ENCODE peak calls at places on chromosomes 12 and 14, in four cellular contexts. V is CD14-positive monocyte, F is H9, U is RWPE1. P is an unnamed sample.

GRCh38 chr12:13980548-13981295 is 680 bp downstream of the GRIN2B start:
- DNase-seq in U (no peak), F (peak), V (no peak), P (no peak)

GRCh38 chr12:7915911-7916403 is 20.0 kb downstream of the SLC2A3 start:
- DNase-seq in V (no peak), F (peak), U (no peak), P (no peak)

GRCh38 chr12:11654338-11654737 is 4.9 kb downstream of the ETV6 start:
- DNase-seq in U (no peak), V (no peak), F (no peak), P (no peak)

GRCh38 chr14:96238676-96239075 is 17.3 kb upstream of the BDKRB1 start:
- DNase-seq in U (no peak), F (no peak), V (no peak), P (no peak)

GRCh38 chr14:37213016-37213415 is 15.3 kb downstream of the MIPOL1 start:
- DNase-seq in V (no peak), U (no peak), F (no peak), P (no peak)

GRCh38 chr12:52080403-52081201 is 1.1 kb downstream of the SMIM41 start:
- DNase-seq in U (no peak), F (no peak), V (no peak), P (no peak)

GRCh38 chr12:102958073-102958829 is 777 bp downstream of the ASCL1 start:
- DNase-seq in V (no peak), F (peak), U (no peak), P (no peak)

GRCh38 chr14:104120281-104120741 is 18.1 kb upstream of the KIF26A start:
- DNase-seq in U (no peak), V (no peak), F (no peak), P (no peak)

GRCh38 chr12:111068281-111068680 is 147.9 kb upstream of the MYL2 start:
- DNase-seq in F (no peak), V (no peak), U (no peak), P (no peak)

GRCh38 chr12:12718382-12718761 is 1.2 kb downstream of the CDKN1B start:
- DNase-seq in V (no peak), F (no peak), U (no peak), P (no peak)

GRCh38 chr14:64720190-64720589 is 16.0 kb downstream of the PLEKHG3 start:
- DNase-seq in V (no peak), F (no peak), U (peak), P (no peak)

GRCh38 chr12:109475121-109475520 is 2.0 kb downstream of the KCTD10 start:
- DNase-seq in U (no peak), V (no peak), F (no peak), P (no peak)

GRCh38 chr14:55373784-55374725 is 37.6 kb downstream of the ATG14 start:
- DNase-seq in F (no peak), V (no peak), U (peak), P (peak)

GRCh38 chr14:54187439-54187838 is 209.4 kb upstream of the CDKN3 start:
- DNase-seq in V (no peak), F (no peak), U (no peak), P (no peak)

GRCh38 chr12:75666980-75667359 is 155.6 kb upstream of the KRR1 start:
- DNase-seq in F (no peak), U (no peak), V (no peak), P (no peak)

GRCh38 chr14:102316048-102316745 is 3.3 kb upstream of the ZNF839 start:
- DNase-seq in V (no peak), U (no peak), F (no peak), P (no peak)

GRCh38 chr14:88202296-88202695 is 120.8 kb downstream of the KCNK10 start:
- DNase-seq in F (no peak), V (no peak), U (no peak), P (no peak)

GRCh38 chr14:61749867-61750266 is 12.4 kb upstream of the SNAPC1 start:
- DNase-seq in F (no peak), U (no peak), V (no peak), P (no peak)

GRCh38 chr12:123233505-123234299 is 466 bp downstream of the MTRFR start:
- DNase-seq in F (no peak), V (no peak), U (no peak), P (no peak)

GRCh38 chr14:93285048-93285447 is 47.8 kb downstream of the BTBD7 start:
- DNase-seq in F (no peak), U (no peak), V (no peak), P (no peak)

GRCh38 chr14:91078095-91078737 is 17.8 kb upstream of the RPS6KA5 start:
- DNase-seq in U (no peak), F (no peak), V (no peak), P (no peak)

GRCh38 chr12:43912851-43913250 is 77.0 kb downstream of the TMEM117 start:
- DNase-seq in V (no peak), F (no peak), U (no peak), P (no peak)

GRCh38 chr14:94171208-94171607 is 2.9 kb upstream of the PPP4R4 start:
- DNase-seq in F (no peak), U (peak), V (no peak), P (no peak)

GRCh38 chr12:68367903-68368302 is 35.7 kb upstream of the MDM1 start:
- DNase-seq in U (no peak), V (peak), F (no peak), P (no peak)

GRCh38 chr12:57775563-57776246 is 3.3 kb downstream of the EEF1AKMT3 start:
- DNase-seq in F (no peak), V (no peak), U (no peak), P (no peak)

GRCh38 chr12:104006929-104007328 is 41.3 kb downstream of the TDG start:
- DNase-seq in U (peak), F (no peak), V (no peak), P (no peak)

GRCh38 chr14:34247605-34248004 is 214.4 kb downstream of the SPTSSA start:
- DNase-seq in U (no peak), F (no peak), V (no peak), P (no peak)

GRCh38 chr12:95244350-95244749 is 26.7 kb downstream of the VEZT start:
- DNase-seq in V (no peak), F (no peak), U (no peak), P (no peak)

GRCh38 chr12:16300222-16300621 is 22.7 kb upstream of the SLC15A5 start:
- DNase-seq in U (no peak), V (no peak), F (no peak), P (no peak)

GRCh38 chr12:126907900-126908764 is 1358.8 kb upstream of the TMEM132C start:
- DNase-seq in V (no peak), F (no peak), U (no peak), P (no peak)

GRCh38 chr12:121657305-121658008 is 12.0 kb downstream of the MORN3 start:
- DNase-seq in U (no peak), V (no peak), F (no peak), P (no peak)

DNA sequence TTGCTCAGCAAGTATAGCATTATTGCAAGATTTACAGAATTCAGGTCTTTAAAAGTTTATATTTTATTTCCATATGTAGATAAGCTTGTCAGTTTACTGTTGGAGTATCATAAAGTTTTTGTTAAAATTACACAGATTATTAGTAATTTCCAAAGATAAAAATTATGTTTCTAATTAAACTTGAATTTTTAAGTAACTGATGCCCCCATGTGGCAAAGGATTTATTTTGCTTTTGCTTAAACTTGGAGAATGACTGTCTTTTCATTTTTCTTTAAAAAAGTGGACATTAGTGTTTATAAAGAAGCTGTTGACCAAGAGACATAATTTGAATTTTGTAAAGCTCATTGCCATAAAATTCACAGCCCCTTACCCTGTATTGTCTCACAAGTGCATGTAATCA is 45.8 kb downstream of the ETNK1 start:
- DNase-seq in V (no peak), U (no peak), F (no peak), P (no peak)
- TF ChIP-seq CTCF in V (peak), U (peak), F (peak), P (no peak)

DNA sequence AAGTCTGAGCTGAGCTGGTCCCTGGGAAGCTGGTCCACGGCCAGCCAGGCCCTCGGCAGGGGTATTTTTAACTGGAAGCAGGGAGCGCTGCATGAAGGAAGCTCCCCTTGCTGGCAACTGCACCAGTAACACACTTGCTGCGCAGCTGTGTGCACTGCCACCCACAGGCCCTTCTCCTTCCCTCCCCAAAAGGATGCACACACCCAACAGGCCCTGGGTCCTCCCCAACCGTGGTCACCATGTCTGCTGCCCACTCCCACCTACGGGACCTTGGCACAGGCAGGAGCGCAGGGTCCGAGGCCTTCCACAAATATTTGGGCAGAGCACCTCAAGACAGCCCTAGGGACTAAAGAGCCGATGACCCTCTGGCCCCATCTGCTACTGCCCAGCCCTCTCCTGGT is 157.0 kb upstream of the PRMT8 start:
- DNase-seq in F (no peak), U (no peak), V (no peak), P (no peak)
- TF ChIP-seq CTCF in F (no peak), U (no peak), V (no peak), P (no peak)

GRCh38 chr12:106189341-106189740 is 50.6 kb upstream of the NUAK1 start:
- DNase-seq in U (no peak), F (no peak), V (no peak), P (no peak)
- TF ChIP-seq CTCF in U (no peak), F (peak), V (no peak), P (no peak)

GRCh38 chr12:80596509-80596908 is 110.9 kb upstream of the MYF6 start:
- DNase-seq in U (no peak), V (no peak), F (no peak), P (no peak)

GRCh38 chr12:80593766-80594165 is 113.7 kb upstream of the MYF6 start:
- DNase-seq in U (no peak), V (no peak), F (no peak), P (no peak)

GRCh38 chr12:80602455-80602854 is 105.0 kb upstream of the MYF6 start:
- DNase-seq in U (no peak), F (no peak), V (no peak), P (no peak)

DNA sequence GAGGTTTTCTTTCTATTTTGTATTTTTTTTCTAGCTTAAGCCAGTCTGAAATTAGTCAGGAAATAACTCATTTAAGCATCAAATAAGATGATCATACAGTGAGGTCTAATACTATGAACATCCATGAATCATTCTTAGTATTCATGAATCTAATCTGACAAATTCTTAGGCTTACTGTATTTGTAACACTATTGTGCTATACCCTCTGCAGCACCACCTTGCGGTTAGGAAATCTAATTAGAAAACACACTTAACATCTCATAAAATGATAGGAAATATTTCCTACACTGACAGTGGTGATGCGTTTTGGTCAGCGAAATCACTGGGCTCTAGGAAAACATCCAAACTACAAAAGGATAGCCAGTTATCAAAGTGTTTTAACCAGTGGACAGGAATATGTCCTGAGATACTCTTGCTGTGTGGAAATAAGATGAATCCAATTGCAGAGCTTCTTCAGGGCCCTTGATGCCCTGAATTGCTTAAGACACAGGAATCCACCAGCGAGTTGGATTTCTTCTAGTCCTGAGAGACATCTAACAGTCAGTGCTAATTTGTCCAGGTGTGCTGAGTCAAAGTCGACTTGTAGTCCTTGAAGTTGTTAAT is 109.3 kb upstream of the MYF6 start:
- DNase-seq in F (no peak), V (no peak), U (peak), P (no peak)
- TF ChIP-seq CTCF in F (peak), V (no peak), U (peak), P (peak)

GRCh38 chr12:48454675-48455074 is 17.7 kb upstream of the ANP32D start:
- DNase-seq in V (no peak), F (no peak), U (no peak), P (peak)
- TF ChIP-seq CTCF in V (peak), F (peak), U (no peak), P (peak)

GRCh38 chr12:89782807-89783206 is 74.2 kb upstream of the ATP2B1 start:
- DNase-seq in U (no peak), V (no peak), F (no peak), P (no peak)

GRCh38 chr12:89781961-89782360 is 73.3 kb upstream of the ATP2B1 start:
- DNase-seq in F (no peak), U (no peak), V (no peak), P (no peak)

GRCh38 chr12:89786177-89786810 is 77.7 kb upstream of the ATP2B1 start:
- DNase-seq in V (no peak), U (no peak), F (no peak), P (no peak)

GRCh38 chr12:89781161-89781560 is 72.5 kb upstream of the ATP2B1 start:
- DNase-seq in V (peak), U (no peak), F (no peak), P (no peak)

GRCh38 chr12:89783321-89784060 is 74.9 kb upstream of the ATP2B1 start:
- DNase-seq in F (no peak), V (no peak), U (no peak), P (no peak)
- TF ChIP-seq CTCF in F (no peak), V (no peak), U (no peak), P (no peak)

DNA sequence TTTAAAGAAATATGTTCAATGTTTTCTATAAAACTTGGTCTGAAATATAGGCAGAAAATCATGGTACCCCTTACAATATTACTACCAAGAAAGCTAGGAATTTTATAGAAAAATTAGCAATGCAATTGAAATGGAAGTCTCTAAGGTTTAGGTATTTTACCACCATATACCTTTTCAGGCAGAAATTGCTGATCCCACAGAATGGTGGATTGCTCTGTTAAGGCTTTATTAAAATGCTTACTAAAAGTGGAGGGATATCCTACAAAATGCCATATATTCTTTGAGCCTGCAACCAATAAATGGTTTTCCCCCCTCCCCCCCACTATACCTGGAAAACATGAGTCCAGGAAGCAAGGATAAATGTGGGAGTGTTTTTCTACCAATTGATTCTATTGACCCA is 718.1 kb upstream of the NOVA1 start:
- DNase-seq in U (no peak), F (no peak), V (no peak), P (no peak)
- TF ChIP-seq CTCF in U (no peak), F (no peak), V (no peak), P (no peak)

DNA sequence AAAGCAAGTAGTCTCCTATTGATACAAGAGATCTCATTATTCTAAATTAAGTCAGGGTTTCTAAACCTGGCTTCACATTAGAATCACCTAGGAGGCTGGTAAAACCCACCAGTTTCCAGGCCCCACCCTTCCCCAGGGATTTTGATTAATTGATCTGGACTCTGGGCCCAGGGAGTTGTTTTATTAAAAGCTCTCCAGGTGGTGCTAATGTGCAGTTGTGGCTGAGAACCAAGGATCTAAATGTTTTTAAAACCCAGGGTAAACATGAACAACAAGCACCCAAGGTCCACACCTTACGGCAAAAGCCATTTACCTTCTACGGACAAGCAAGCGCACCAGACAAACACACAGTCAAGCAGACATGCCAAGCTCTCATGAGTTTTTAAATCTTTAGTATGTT is 73.9 kb downstream of the SLC2A13 start:
- DNase-seq in F (no peak), V (no peak), U (no peak), P (no peak)
- TF ChIP-seq CTCF in F (no peak), V (no peak), U (no peak), P (no peak)

DNA sequence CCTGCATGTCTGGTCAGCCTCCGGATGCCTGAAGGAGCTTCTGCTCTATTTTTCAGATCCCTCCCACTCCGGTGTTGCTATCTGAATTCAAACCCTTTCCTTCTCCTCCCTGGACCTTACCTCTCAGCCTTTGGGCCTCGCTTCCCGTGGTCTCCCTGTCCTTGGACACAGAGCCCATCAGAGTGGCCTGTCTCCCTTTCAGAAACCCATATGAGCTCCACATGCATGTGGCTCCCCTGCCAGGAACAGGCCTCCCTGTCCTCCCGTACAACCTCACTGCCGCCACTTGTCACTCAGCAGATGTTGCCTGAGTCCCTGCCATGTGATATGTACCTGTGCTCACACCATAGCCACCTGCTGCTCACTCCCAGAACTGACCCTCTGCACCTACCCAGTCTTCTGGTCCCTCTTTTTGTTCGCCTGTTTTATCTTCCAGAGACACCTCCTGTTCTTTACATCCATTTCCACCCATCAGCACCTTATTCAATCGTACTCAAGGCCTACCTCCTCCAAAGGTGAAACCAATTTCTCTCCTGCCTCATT is 182.5 kb downstream of the ZFP36L1 start:
- DNase-seq in U (no peak), V (peak), F (no peak), P (no peak)
- TF ChIP-seq CTCF in U (no peak), V (no peak), F (peak), P (no peak)

GRCh38 chr12:130686511-130686981 is 29.6 kb downstream of the RIMBP2 start:
- DNase-seq in V (no peak), U (no peak), F (no peak), P (no peak)

GRCh38 chr12:130685250-130685649 is 30.8 kb downstream of the RIMBP2 start:
- DNase-seq in U (no peak), F (no peak), V (no peak), P (no peak)

GRCh38 chr12:130683080-130683479 is 33.0 kb downstream of the RIMBP2 start:
- DNase-seq in V (no peak), U (no peak), F (no peak), P (no peak)

GRCh38 chr12:130685850-130686249 is 30.2 kb downstream of the RIMBP2 start:
- DNase-seq in U (no peak), V (no peak), F (no peak), P (no peak)

GRCh38 chr12:130683811-130684210 is 32.3 kb downstream of the RIMBP2 start:
- DNase-seq in U (no peak), F (no peak), V (no peak), P (no peak)
- TF ChIP-seq CTCF in U (no peak), F (no peak), V (no peak), P (no peak)

P was measured in GM12864.